ENCODE peak calls at places on chromosomes 7 and 10, in five cellular contexts. V, Z, C, P and D are unnamed samples.

GRCh38 chr10:82544377-82544776 is 669.4 kb downstream of the NRG3 start:
- DNase-seq in V (no peak), Z (no peak), C (no peak), P (no peak), D (no peak)

GRCh38 chr7:116443101-116443523 is 56.4 kb upstream of the CAV2 start:
- DNase-seq in V (peak), Z (no peak), C (peak), P (peak), D (no peak)

GRCh38 chr10:52213511-52213831 is 100.6 kb upstream of the DKK1 start:
- DNase-seq in V (no peak), Z (no peak), C (peak), P (no peak), D (peak)

GRCh38 chr10:1268856-1269255 is 212.7 kb downstream of the WDR37 start:
- DNase-seq in V (no peak), Z (no peak), C (no peak), P (no peak), D (no peak)

GRCh38 chr7:17086403-17086802 is 204.6 kb upstream of the AGR3 start:
- DNase-seq in V (no peak), Z (no peak), C (no peak), P (no peak), D (no peak)

GRCh38 chr10:44860811-44861751 is 50.1 kb upstream of the TMEM72 start:
- DNase-seq in V (peak), Z (peak), C (no peak), P (peak), D (peak)

GRCh38 chr10:71693377-71693776 is 26.2 kb downstream of the C10orf105 start:
- DNase-seq in V (no peak), Z (no peak), C (no peak), P (no peak), D (no peak)

GRCh38 chr10:72765051-72765450 is 73.1 kb downstream of the MCU start:
- DNase-seq in V (no peak), Z (no peak), C (no peak), P (no peak), D (no peak)

GRCh38 chr10:21803374-21803773 is 200.2 kb downstream of the DNAJC1 start:
- DNase-seq in V (no peak), Z (no peak), C (no peak), P (no peak), D (no peak)

GRCh38 chr10:86078639-86079035 is 288.0 kb downstream of the GRID1 start:
- DNase-seq in V (no peak), Z (no peak), C (no peak), P (no peak), D (no peak)

GRCh38 chr7:84790873-84791272 is 396.0 kb downstream of the SEMA3D start:
- DNase-seq in V (peak), Z (no peak), C (peak), P (no peak), D (no peak)

GRCh38 chr10:116765549-116766162 is 23.3 kb upstream of the HSPA12A start:
- DNase-seq in V (no peak), Z (no peak), C (no peak), P (peak), D (no peak)

GRCh38 chr10:127315888-127316287 is 119.5 kb upstream of the INSYN2A start:
- DNase-seq in V (no peak), Z (no peak), C (no peak), P (no peak), D (no peak)

GRCh38 chr7:3461923-3462322 is 160.9 kb downstream of the SDK1 start:
- DNase-seq in V (no peak), Z (no peak), C (no peak), P (no peak), D (no peak)

GRCh38 chr7:119643558-119643957 is 629.4 kb upstream of the KCND2 start:
- DNase-seq in V (no peak), Z (no peak), C (no peak), P (no peak), D (no peak)

GRCh38 chr10:14219411-14219810 is 111.3 kb downstream of the FRMD4A start:
- DNase-seq in V (no peak), Z (no peak), C (no peak), P (no peak), D (no peak)

GRCh38 chr7:3730271-3730670 is 429.2 kb downstream of the SDK1 start:
- DNase-seq in V (no peak), Z (no peak), C (no peak), P (no peak), D (no peak)

GRCh38 chr7:99842926-99843325 is 15.1 kb downstream of the CYP3A43 start:
- DNase-seq in V (no peak), Z (no peak), C (no peak), P (no peak), D (no peak)

GRCh38 chr10:89837173-89838001 is 136.0 kb downstream of the KIF20B start:
- DNase-seq in V (no peak), Z (peak), C (no peak), P (no peak), D (no peak)

GRCh38 chr7:405489-406211 is 114.0 kb downstream of the PDGFA start:
- DNase-seq in V (no peak), Z (peak), C (no peak), P (no peak), D (peak)

GRCh38 chr7:7665031-7665430 is 24.5 kb downstream of the UMAD1 start:
- DNase-seq in V (no peak), Z (no peak), C (no peak), P (no peak), D (no peak)

GRCh38 chr10:72080042-72081035 is 8.0 kb downstream of the SPOCK2 start:
- DNase-seq in V (no peak), Z (peak), C (no peak), P (peak), D (no peak)

GRCh38 chr7:144903201-144903600 is 67.3 kb upstream of the TPK1 start:
- DNase-seq in V (no peak), Z (no peak), C (no peak), P (no peak), D (no peak)

GRCh38 chr10:30062090-30062489 is 2.7 kb upstream of the JCAD start:
- DNase-seq in V (no peak), Z (no peak), C (peak), P (no peak), D (no peak)

GRCh38 chr7:132755538-132756481 is 179.5 kb upstream of the PLXNA4 start:
- DNase-seq in V (no peak), Z (no peak), C (no peak), P (no peak), D (no peak)

GRCh38 chr10:75658036-75658435 is 226.6 kb downstream of the LRMDA start:
- DNase-seq in V (no peak), Z (no peak), C (no peak), P (no peak), D (no peak)

GRCh38 chr10:72691470-72692056 is 380 bp upstream of the MCU start:
- DNase-seq in V (peak), Z (no peak), C (peak), P (no peak), D (no peak)

GRCh38 chr10:110040108-110040507 is 32.3 kb downstream of the ADD3 start:
- DNase-seq in V (no peak), Z (no peak), C (no peak), P (no peak), D (no peak)

GRCh38 chr10:118844731-118845573 is 90.2 kb upstream of the CACUL1 start:
- DNase-seq in V (no peak), Z (no peak), C (no peak), P (peak), D (no peak)

GRCh38 chr10:79398642-79399041 is 46.8 kb downstream of the ZCCHC24 start:
- DNase-seq in V (no peak), Z (no peak), C (no peak), P (no peak), D (no peak)

GRCh38 chr7:41148521-41148951 is 554.4 kb downstream of the INHBA start:
- DNase-seq in V (peak), Z (no peak), C (peak), P (peak), D (no peak)